ENCODE peak calls at places on chromosomes 5 and 9, in nine cellular contexts. P is fibroblast of pulmonary artery, L is tibial nerve, V is lower lobe of right lung, E is left ventricle myocardium inferior, A is mesothelial cell of epicardium, C is kidney epithelial cell, Z is AG04449, M is GM13977. O is an unnamed sample.

GRCh38 chr5:65364907-65365306 is 116.8 kb downstream of the ADAMTS6 start:
- DNase-seq in P (peak), L (no peak), V (no peak), E (no peak), A (no peak), C (no peak), Z (no peak), M (no peak), O (no peak)

GRCh38 chr9:124220551-124221451 is 36.9 kb upstream of the NEK6 start:
- DNase-seq in P (peak), L (no peak), V (no peak), E (no peak), A (no peak), C (no peak), Z (no peak), M (no peak), O (no peak)

GRCh38 chr5:166257656-166258055 is 2033.8 kb upstream of the WWC1 start:
- DNase-seq in P (peak), L (no peak), V (no peak), E (no peak), A (no peak), C (no peak), Z (no peak), M (no peak), O (no peak)

GRCh38 chr5:59587489-59588337 is 305.8 kb downstream of the PDE4D start:
- DNase-seq in P (peak), L (no peak), V (peak), E (peak), A (peak), C (peak), Z (no peak), M (no peak), O (no peak)

GRCh38 chr9:16257604-16258003 is 612.9 kb downstream of the BNC2 start:
- DNase-seq in P (peak), L (no peak), V (no peak), E (no peak), A (no peak), C (no peak), Z (no peak), M (no peak), O (no peak)

GRCh38 chr5:88743231-88743879 is 139.6 kb downstream of the MEF2C start:
- DNase-seq in P (peak), L (no peak), V (no peak), E (no peak), A (no peak), C (no peak), Z (no peak), M (no peak), O (no peak)

GRCh38 chr5:116650544-116650943 is 75.9 kb upstream of the SEMA6A start:
- DNase-seq in P (no peak), L (no peak), V (no peak), E (no peak), A (no peak), C (no peak), Z (no peak), M (no peak), O (no peak)

GRCh38 chr5:74396913-74397606 is 243.5 kb downstream of the ENC1 start:
- DNase-seq in P (no peak), L (peak), V (no peak), E (no peak), A (no peak), C (no peak), Z (no peak), M (no peak), O (no peak)

GRCh38 chr5:55903121-55903701 is 52.1 kb downstream of the IL31RA start:
- DNase-seq in P (peak), L (no peak), V (no peak), E (no peak), A (no peak), C (no peak), Z (no peak), M (peak), O (peak)

GRCh38 chr5:150174285-150174684 is 7.7 kb downstream of the CDX1 start:
- DNase-seq in P (no peak), L (no peak), V (no peak), E (no peak), A (no peak), C (no peak), Z (no peak), M (no peak), O (no peak)

GRCh38 chr5:137376127-137376526 is 123.0 kb downstream of the SPOCK1 start:
- DNase-seq in P (no peak), L (no peak), V (peak), E (peak), A (no peak), C (no peak), Z (no peak), M (no peak), O (no peak)

GRCh38 chr9:38112010-38112409 is 43.0 kb upstream of the SHB start:
- DNase-seq in P (no peak), L (no peak), V (no peak), E (no peak), A (no peak), C (peak), Z (no peak), M (no peak), O (no peak)

GRCh38 chr5:138803935-138804334 is 50.7 kb downstream of the CTNNA1 start:
- DNase-seq in P (no peak), L (no peak), V (no peak), E (no peak), A (no peak), C (no peak), Z (no peak), M (no peak), O (no peak)

GRCh38 chr5:11851402-11851801 is 52.8 kb downstream of the CTNND2 start:
- DNase-seq in P (no peak), L (no peak), V (no peak), E (no peak), A (no peak), C (no peak), Z (no peak), M (no peak), O (no peak)

GRCh38 chr5:67014957-67015400 is 181.6 kb downstream of the CD180 start:
- DNase-seq in P (peak), L (no peak), V (no peak), E (no peak), A (no peak), C (no peak), Z (no peak), M (no peak), O (no peak)

GRCh38 chr5:130102995-130103394 is 198.7 kb downstream of the CHSY3 start:
- DNase-seq in P (no peak), L (no peak), V (no peak), E (no peak), A (no peak), C (no peak), Z (no peak), M (no peak), O (no peak)

GRCh38 chr9:137606005-137606601 is 617 bp downstream of the ARRDC1 start:
- DNase-seq in P (no peak), L (no peak), V (peak), E (no peak), A (no peak), C (no peak), Z (no peak), M (no peak), O (no peak)

GRCh38 chr9:13213998-13214397 is 65.5 kb downstream of the MPDZ start:
- DNase-seq in P (no peak), L (no peak), V (no peak), E (no peak), A (no peak), C (no peak), Z (no peak), M (no peak), O (no peak)

GRCh38 chr5:64680289-64680688 is 10.0 kb upstream of the SHISAL2B start:
- DNase-seq in P (no peak), L (no peak), V (no peak), E (no peak), A (no peak), C (no peak), Z (no peak), M (no peak), O (peak)

GRCh38 chr9:128068656-128069221 is 707 bp downstream of the SLC25A25 start:
- DNase-seq in P (no peak), L (no peak), V (no peak), E (no peak), A (no peak), C (no peak), Z (no peak), M (peak), O (no peak)

GRCh38 chr9:72382405-72382804 is 17.4 kb upstream of the ZFAND5 start:
- DNase-seq in P (peak), L (no peak), V (no peak), E (no peak), A (no peak), C (no peak), Z (no peak), M (no peak), O (no peak)

GRCh38 chr5:111747336-111747735 is 9.7 kb downstream of the NREP start:
- DNase-seq in P (no peak), L (no peak), V (no peak), E (no peak), A (no peak), C (peak), Z (no peak), M (no peak), O (no peak)

GRCh38 chr9:115855458-115856133 is 298.0 kb upstream of the PAPPA start:
- DNase-seq in P (peak), L (no peak), V (no peak), E (no peak), A (no peak), C (no peak), Z (no peak), M (no peak), O (no peak)

GRCh38 chr9:125412166-125412565 is 150.5 kb downstream of the GAPVD1 start:
- DNase-seq in P (no peak), L (no peak), V (no peak), E (no peak), A (no peak), C (no peak), Z (no peak), M (no peak), O (no peak)

GRCh38 chr9:136017813-136018190 is 56.6 kb upstream of the UBAC1 start:
- DNase-seq in P (no peak), L (no peak), V (no peak), E (peak), A (no peak), C (no peak), Z (no peak), M (no peak), O (no peak)

GRCh38 chr9:95831810-95832209 is 43.7 kb upstream of the ERCC6L2 start:
- DNase-seq in P (no peak), L (no peak), V (no peak), E (no peak), A (no peak), C (no peak), Z (no peak), M (no peak), O (no peak)

GRCh38 chr5:133618141-133618540 is 5.8 kb upstream of the FSTL4 start:
- DNase-seq in P (no peak), L (no peak), V (no peak), E (no peak), A (no peak), C (no peak), Z (no peak), M (no peak), O (no peak)

GRCh38 chr5:50292735-50293394 is 148.2 kb downstream of the EMB start:
- DNase-seq in P (no peak), L (no peak), V (no peak), E (no peak), A (no peak), C (no peak), Z (no peak), M (no peak), O (no peak)

GRCh38 chr5:39256472-39256871 is 37.1 kb upstream of the FYB1 start:
- DNase-seq in P (peak), L (no peak), V (no peak), E (no peak), A (no peak), C (peak), Z (peak), M (peak), O (peak)

GRCh38 chr5:72166070-72166979 is 59.0 kb downstream of the MAP1B start:
- DNase-seq in P (peak), L (peak), V (no peak), E (peak), A (peak), C (no peak), Z (no peak), M (no peak), O (no peak)

GRCh38 chr5:171275822-171276544 is 33.1 kb upstream of the TLX3 start:
- DNase-seq in P (no peak), L (no peak), V (no peak), E (no peak), A (no peak), C (no peak), Z (no peak), M (no peak), O (no peak)

GRCh38 chr5:177429248-177430045 is 3.0 kb downstream of the GRK6 start:
- DNase-seq in P (no peak), L (peak), V (peak), E (peak), A (no peak), C (no peak), Z (no peak), M (peak), O (peak)

GRCh38 chr5:82445729-82446349 is 167.7 kb upstream of the RPS23 start:
- DNase-seq in P (no peak), L (no peak), V (no peak), E (no peak), A (no peak), C (no peak), Z (no peak), M (no peak), O (no peak)

GRCh38 chr9:97848582-97849237 is 4.3 kb upstream of the FOXE1 start:
- DNase-seq in P (no peak), L (no peak), V (peak), E (no peak), A (no peak), C (no peak), Z (no peak), M (no peak), O (no peak)

GRCh38 chr9:29555452-29555851 is 1982.2 kb upstream of the C9orf72 start:
- DNase-seq in P (no peak), L (no peak), V (no peak), E (no peak), A (no peak), C (no peak), Z (no peak), M (no peak), O (no peak)

GRCh38 chr5:104652271-104652861 is 1089.8 kb upstream of the NUDT12 start:
- DNase-seq in P (no peak), L (no peak), V (no peak), E (no peak), A (no peak), C (no peak), Z (no peak), M (no peak), O (no peak)

GRCh38 chr9:134501266-134502181 is 140.1 kb upstream of the COL5A1 start:
- DNase-seq in P (no peak), L (no peak), V (no peak), E (peak), A (no peak), C (no peak), Z (no peak), M (no peak), O (no peak)

GRCh38 chr9:72577212-72577753 is 55.9 kb downstream of the TMC1 start:
- DNase-seq in P (peak), L (peak), V (no peak), E (no peak), A (no peak), C (no peak), Z (no peak), M (no peak), O (no peak)

GRCh38 chr9:85729882-85730281 is 11.9 kb downstream of the AGTPBP1 start:
- DNase-seq in P (no peak), L (no peak), V (no peak), E (no peak), A (no peak), C (no peak), Z (no peak), M (no peak), O (peak)

GRCh38 chr9:133226219-133227171 is 17.4 kb upstream of the OBP2B start:
- DNase-seq in P (no peak), L (no peak), V (peak), E (no peak), A (no peak), C (no peak), Z (no peak), M (no peak), O (no peak)
- TF ChIP-seq CTCF in P (no peak), L (no peak), V (no peak), E (no peak), A (no peak), C (no peak), Z (no peak), M (no peak), O (no peak)

GRCh38 chr5:148003226-148003625 is 60.6 kb upstream of the SPINK5 start:
- DNase-seq in P (no peak), L (no peak), V (no peak), E (no peak), A (no peak), C (no peak), Z (no peak), M (no peak), O (no peak)

GRCh38 chr5:148011407-148012124 is 52.2 kb upstream of the SPINK5 start:
- DNase-seq in P (peak), L (no peak), V (no peak), E (no peak), A (no peak), C (peak), Z (no peak), M (no peak), O (no peak)

GRCh38 chr5:148002471-148002870 is 61.3 kb upstream of the SPINK5 start:
- DNase-seq in P (no peak), L (no peak), V (no peak), E (no peak), A (no peak), C (no peak), Z (no peak), M (no peak), O (no peak)

GRCh38 chr5:148000036-148000435 is 63.7 kb upstream of the SPINK5 start:
- DNase-seq in P (no peak), L (no peak), V (no peak), E (no peak), A (no peak), C (no peak), Z (no peak), M (no peak), O (no peak)

GRCh38 chr5:148005788-148006520 is 57.8 kb upstream of the SPINK5 start:
- DNase-seq in P (no peak), L (no peak), V (no peak), E (no peak), A (no peak), C (no peak), Z (no peak), M (no peak), O (peak)
- TF ChIP-seq CTCF in P (no peak), L (no peak), V (no peak), E (no peak), A (no peak), C (no peak), Z (no peak), M (peak), O (peak)

DNA sequence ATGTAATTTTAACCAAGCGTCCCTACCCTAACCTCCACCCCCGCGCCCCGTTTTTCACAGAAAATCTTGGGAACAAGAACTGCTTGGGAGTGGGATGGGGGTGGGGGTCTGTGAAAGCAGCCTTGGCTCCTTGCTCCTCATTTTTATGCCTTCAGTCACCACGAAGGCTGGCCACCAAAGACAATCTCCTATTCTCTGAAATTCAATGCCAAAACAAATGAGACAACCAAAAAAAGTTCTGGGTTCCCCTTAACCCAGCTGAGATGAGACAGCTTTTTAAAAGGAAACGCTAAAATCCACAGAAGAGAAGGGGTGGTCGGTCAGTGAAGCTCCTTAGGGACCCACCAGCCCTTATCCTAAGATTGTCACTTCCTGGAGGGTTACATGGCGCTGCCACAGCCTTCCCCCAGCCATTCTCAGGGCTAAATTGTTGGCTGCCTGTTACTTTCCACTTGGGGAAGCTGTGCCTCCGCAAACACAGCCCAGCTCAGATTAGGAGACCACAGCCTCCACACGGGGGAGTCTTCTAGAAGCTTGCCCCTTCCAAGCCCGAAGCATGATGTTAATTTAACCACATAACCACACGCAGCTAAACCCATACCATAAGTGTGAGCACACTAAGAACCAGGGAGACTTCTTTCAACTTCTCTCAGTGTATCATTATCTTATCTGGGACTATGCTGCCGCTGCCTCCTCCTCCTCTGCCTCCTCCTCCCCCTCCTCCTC is 136.3 kb downstream of the FOXD1 start:
- DNase-seq in P (peak), L (peak), V (no peak), E (no peak), A (no peak), C (peak), Z (peak), M (no peak), O (peak)
- TF ChIP-seq CTCF in P (peak), L (no peak), V (no peak), E (no peak), A (no peak), C (peak), Z (peak), M (peak), O (peak)

GRCh38 chr9:108316066-108316465 is 539.7 kb downstream of the ACTL7B start:
- DNase-seq in P (no peak), L (no peak), V (no peak), E (no peak), A (no peak), C (no peak), Z (no peak), M (no peak), O (no peak)

GRCh38 chr9:108310202-108310601 is 545.6 kb downstream of the ACTL7B start:
- DNase-seq in P (no peak), L (no peak), V (no peak), E (no peak), A (no peak), C (no peak), Z (no peak), M (no peak), O (no peak)
- TF ChIP-seq CTCF in P (no peak), L (no peak), V (no peak), E (no peak), A (no peak), C (no peak), Z (no peak), M (no peak), O (no peak)

DNA sequence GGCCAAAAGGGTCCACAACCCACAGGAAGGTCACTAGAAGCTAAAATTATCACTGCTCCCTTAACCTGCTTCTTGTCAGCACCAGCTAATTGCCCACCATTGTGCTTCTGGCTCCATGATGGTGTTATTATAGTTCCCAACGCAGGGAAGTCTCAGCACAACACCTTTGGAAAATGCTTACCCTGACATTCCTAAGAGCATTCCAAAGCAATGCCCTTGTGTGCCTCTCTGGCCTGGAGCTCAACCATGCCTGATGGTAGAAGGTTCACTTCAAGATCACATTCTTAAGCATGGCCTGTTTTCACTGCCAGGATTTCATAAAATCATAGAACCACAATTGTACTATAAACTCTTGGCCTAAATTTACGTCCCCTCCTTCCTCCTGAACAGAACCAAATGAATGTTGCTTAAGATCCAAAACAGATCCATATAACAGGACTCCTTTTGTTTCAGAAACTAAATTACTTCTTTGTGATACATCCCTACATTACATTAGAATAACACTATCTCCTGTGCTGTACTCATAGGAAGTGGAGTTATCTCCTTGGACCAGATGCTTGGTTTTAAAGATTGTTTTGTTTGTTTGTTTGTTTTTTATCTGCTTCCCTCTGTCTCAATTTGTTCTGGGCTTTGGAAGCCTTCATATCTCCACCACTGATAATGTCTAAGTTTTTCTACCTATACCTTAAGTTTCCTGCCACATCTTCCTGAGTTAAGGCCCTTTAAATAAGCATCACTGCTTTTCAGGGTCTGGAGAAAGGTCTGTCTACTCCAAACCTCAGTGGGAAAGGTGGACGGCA is 32.1 kb downstream of the ARL15 start:
- DNase-seq in P (no peak), L (no peak), V (no peak), E (no peak), A (no peak), C (no peak), Z (no peak), M (no peak), O (no peak)
- TF ChIP-seq CTCF in P (no peak), L (no peak), V (no peak), E (no peak), A (no peak), C (no peak), Z (no peak), M (no peak), O (no peak)